ENCODE peak calls at places on chromosomes 11 and 22, in four cellular contexts. Z, K, E and G are unnamed samples. For H3K9me2, the result is how much of the 10 kb centered on the place peaks cover.

GRCh38 chr22:42376721-42377177 is 55.5 kb downstream of the NFAM1 start:
- DNase-seq in Z (no peak), K (no peak), E (peak), G (no peak)

GRCh38 chr11:10631761-10632160 is 61.8 kb downstream of the IRAG1 start:
- DNase-seq in Z (no peak), K (no peak), E (no peak), G (no peak)

GRCh38 chr11:104451193-104451592 is 287.2 kb upstream of the PDGFD start:
- DNase-seq in Z (no peak), K (no peak), E (no peak), G (no peak)

GRCh38 chr11:35106595-35106994 is 32.4 kb upstream of the CD44 start:
- DNase-seq in Z (no peak), K (no peak), E (no peak), G (peak)

GRCh38 chr11:128156486-128156885 is 430.9 kb downstream of the ETS1 start:
- DNase-seq in Z (peak), K (no peak), E (no peak), G (no peak)

GRCh38 chr11:69636870-69637600 is 3.9 kb upstream of the CCND1 start:
- DNase-seq in Z (no peak), K (no peak), E (peak), G (no peak)

GRCh38 chr11:44149651-44150050 is 54.2 kb downstream of the EXT2 start:
- DNase-seq in Z (no peak), K (no peak), E (peak), G (no peak)

GRCh38 chr22:39388261-39389011 is 11.1 kb upstream of the TAB1 start:
- DNase-seq in Z (peak), K (peak), E (peak), G (peak)

GRCh38 chr11:131311746-131312145 is 58.7 kb upstream of the NTM start:
- DNase-seq in Z (no peak), K (no peak), E (no peak), G (no peak)

GRCh38 chr11:113176561-113176960 is 137.8 kb upstream of the TTC12 start:
- DNase-seq in Z (no peak), K (no peak), E (no peak), G (no peak)

GRCh38 chr11:102467080-102467708 is 14.6 kb upstream of the TMEM123 start:
- DNase-seq in Z (peak), K (no peak), E (no peak), G (no peak)

GRCh38 chr11:29343465-29344333 is 673.1 kb downstream of the KCNA4 start:
- DNase-seq in Z (peak), K (peak), E (peak), G (peak)

GRCh38 chr11:112058103-112058502 is 15.7 kb downstream of the PIH1D2 start:
- DNase-seq in Z (peak), K (no peak), E (no peak), G (no peak)

GRCh38 chr11:66190776-66191175 is 77.7 kb upstream of the RAB1B start:
- DNase-seq in Z (no peak), K (no peak), E (no peak), G (no peak)

GRCh38 chr11:72863091-72863490 is 48.9 kb downstream of the ATG16L2 start:
- DNase-seq in Z (no peak), K (no peak), E (no peak), G (no peak)

GRCh38 chr22:47138898-47139789 is 376.7 kb downstream of the TBC1D22A start:
- DNase-seq in Z (no peak), K (no peak), E (no peak), G (no peak)

GRCh38 chr11:3165916-3166267 is 782 bp upstream of the OSBPL5 start:
- DNase-seq in Z (no peak), K (no peak), E (no peak), G (no peak)

GRCh38 chr11:12497431-12497830 is 120.1 kb downstream of the PARVA start:
- DNase-seq in Z (no peak), K (no peak), E (no peak), G (no peak)

GRCh38 chr11:118142809-118143208 is 9.8 kb downstream of the SCN4B start:
- DNase-seq in Z (peak), K (no peak), E (peak), G (peak)

GRCh38 chr11:34335801-34336200 is 22.0 kb downstream of the ABTB2 start:
- DNase-seq in Z (no peak), K (no peak), E (no peak), G (no peak)

GRCh38 chr11:8356731-8357504 is 93.2 kb upstream of the LMO1 start:
- DNase-seq in Z (no peak), K (no peak), E (peak), G (no peak)

GRCh38 chr11:8717876-8718753 is 35.5 kb downstream of the RPL27A start:
- DNase-seq in Z (peak), K (no peak), E (peak), G (no peak)

GRCh38 chr11:46977038-46977818 is 40.7 kb downstream of the CSTPP1 start:
- DNase-seq in Z (no peak), K (no peak), E (no peak), G (no peak)

GRCh38 chr11:79481795-79482194 is 41.0 kb upstream of the TENM4 start:
- DNase-seq in Z (no peak), K (no peak), E (no peak), G (no peak)

GRCh38 chr11:65581928-65582327 is 6.1 kb downstream of the EHBP1L1 start:
- DNase-seq in Z (no peak), K (no peak), E (no peak), G (no peak)

GRCh38 chr22:44523981-44524759 is 26.1 kb upstream of the RTL6 start:
- DNase-seq in Z (no peak), K (no peak), E (peak), G (no peak)

GRCh38 chr11:78659326-78660319 is 85.0 kb upstream of the NARS2 start:
- DNase-seq in Z (no peak), K (no peak), E (no peak), G (no peak)

GRCh38 chr22:50688448-50688847 is 15.8 kb downstream of the SHANK3 start:
- DNase-seq in Z (no peak), K (no peak), E (no peak), G (no peak)

GRCh38 chr22:26677217-26677616 is 19.8 kb downstream of the MIAT start:
- DNase-seq in Z (no peak), K (no peak), E (no peak), G (no peak)

GRCh38 chr11:72736452-72737069 is 15.6 kb downstream of the ARAP1 start:
- DNase-seq in Z (peak), K (peak), E (peak), G (no peak)

GRCh38 chr11:62108017-62108750 is 15.6 kb upstream of the INCENP start:
- DNase-seq in Z (peak), K (peak), E (peak), G (peak)

GRCh38 chr22:43099095-43099494 is 9.9 kb upstream of the TTLL1 start:
- DNase-seq in Z (no peak), K (no peak), E (no peak), G (no peak)

GRCh38 chr22:29693151-29693550 is 26.7 kb upstream of the CABP7 start:
- DNase-seq in Z (no peak), K (no peak), E (no peak), G (no peak)

GRCh38 chr11:13487661-13488030 is 8.2 kb downstream of the PTH start:
- DNase-seq in Z (peak), K (peak), E (peak), G (no peak)

GRCh38 chr11:62388999-62389398 is 29.8 kb upstream of the SCGB1A1 start:
- DNase-seq in Z (no peak), K (no peak), E (no peak), G (no peak)

DNA sequence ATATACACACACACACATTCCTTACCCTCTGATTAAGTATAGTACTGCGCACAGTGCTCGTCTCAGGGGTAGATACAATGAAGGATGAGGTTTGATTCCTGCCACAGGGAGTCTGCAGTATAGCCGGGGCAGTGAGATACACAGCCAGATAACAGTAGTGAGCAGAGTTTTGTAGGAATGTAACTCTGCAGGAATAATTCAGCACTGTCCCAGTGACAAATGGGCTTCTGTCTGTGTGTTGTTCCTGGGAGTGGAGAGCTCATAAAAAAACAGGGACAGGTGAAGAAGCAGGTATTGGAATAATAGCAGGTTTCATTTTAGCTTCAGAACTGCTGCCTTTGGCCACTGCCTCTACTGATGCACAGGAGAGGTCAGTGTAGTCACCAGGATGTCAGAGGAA is 85.3 kb upstream of the OR9Q1 start:
- DNase-seq in Z (no peak), K (no peak), E (no peak), G (no peak)
- H3K9me2 ChIP-seq in Z (under half), K (under half), E (under half), G (under half)

GRCh38 chr11:27938011-27938410 is 169.9 kb downstream of the KIF18A start:
- DNase-seq in Z (no peak), K (no peak), E (peak), G (no peak)
- TF ChIP-seq EZH2 in Z (no peak), K (no peak), E (no peak), G (no peak)

GRCh38 chr11:119729581-119730346 is 764 bp upstream of the NECTIN1 start:
- DNase-seq in Z (peak), K (peak), E (peak), G (no peak)
- H3K9ac ChIP-seq in Z (peak), K (peak), E (peak), G (peak)

DNA sequence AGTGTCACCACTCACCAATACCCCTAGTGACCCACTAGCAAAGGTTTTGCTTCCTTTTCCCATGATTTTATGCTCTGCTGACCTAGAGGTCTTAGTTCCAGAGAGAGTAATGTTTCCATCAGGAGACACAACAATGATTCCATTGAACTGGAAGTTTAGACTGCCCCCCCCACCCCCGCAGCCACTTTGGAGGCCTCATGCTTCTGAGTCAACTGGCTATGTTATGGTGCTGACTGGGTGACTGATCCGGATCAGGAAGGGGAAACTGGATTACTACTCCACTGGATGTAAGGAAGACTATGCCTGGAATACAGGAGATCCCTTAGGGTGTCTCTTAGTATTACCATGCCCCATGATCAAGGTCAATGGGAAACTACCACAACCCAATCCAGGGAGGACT is 633.6 kb downstream of the OPCML start:
- DNase-seq in Z (no peak), K (no peak), E (no peak), G (no peak)
- H3K9me2 ChIP-seq in Z (under half), K (under half), E (under half), G (under half)